ENCODE peak calls at places on chromosome 3, in seven cellular contexts. G is CD8-positive, alpha-beta T cell; F is SJCRH30; L is HCEC 1CT; P is cardiac fibroblast; Q is EL; O is glutamatergic neuron. J is an unnamed sample.
A peak's percentile ranks its signal among the peaks of the same experiment; 100 is the strongest.

GRCh38 chr3:190385835-190386688 is 1.9 kb upstream of the CLDN16 start:
- DNase-seq in P (peak; percentile 90), L (peak; percentile 97), F (peak; percentile 12), G (no peak), Q (peak; percentile 97), O (no peak), J (no peak)

GRCh38 chr3:74139648-74140047 is 474.8 kb downstream of the CNTN3 start:
- DNase-seq in G (no peak), F (no peak), P (no peak), Q (peak; percentile 1), O (no peak), L (no peak), J (no peak)

GRCh38 chr3:111238896-111239295 is 167.3 kb downstream of the NECTIN3 start:
- DNase-seq in Q (no peak), G (no peak), F (no peak), P (no peak), L (no peak), O (no peak), J (peak; percentile 1)

GRCh38 chr3:160748787-160749186 is 7.2 kb upstream of the PPM1L start:
- DNase-seq in Q (no peak), O (no peak), P (no peak), L (no peak), F (no peak), G (no peak), J (no peak)

GRCh38 chr3:50568947-50569749 is at the start of gene HEMK1:
- DNase-seq in L (peak; percentile 96), G (peak; percentile 96), P (peak; percentile 96), Q (peak; percentile 95), F (peak; percentile 97), O (peak; percentile 97), J (peak; percentile 93)

GRCh38 chr3:72938471-72939265 is 50.8 kb downstream of the GXYLT2 start:
- DNase-seq in F (peak; percentile 4), L (peak; percentile 89), P (peak; percentile 99), Q (peak; percentile 79), O (no peak), G (no peak), J (peak; percentile 18)

GRCh38 chr3:23241256-23241655 is 38.1 kb downstream of the UBE2E2 start:
- DNase-seq in O (no peak), F (no peak), L (no peak), Q (no peak), P (no peak), G (no peak), J (no peak)

GRCh38 chr3:142447308-142447851 is 457 bp downstream of the XRN1 start:
- DNase-seq in F (peak; percentile 78), L (peak; percentile 53), Q (peak; percentile 57), G (peak; percentile 49), P (peak; percentile 56), O (peak; percentile 43), J (no peak)

GRCh38 chr3:175198991-175199390 is 339.9 kb downstream of the NAALADL2 start:
- DNase-seq in L (no peak), G (no peak), F (no peak), O (no peak), Q (no peak), P (no peak), J (no peak)

GRCh38 chr3:105456017-105456416 is 89.3 kb downstream of the ALCAM start:
- DNase-seq in P (no peak), Q (no peak), O (no peak), G (no peak), F (no peak), L (no peak), J (no peak)

GRCh38 chr3:191502583-191502982 is 41.6 kb downstream of the PYDC2 start:
- DNase-seq in L (no peak), O (no peak), P (no peak), G (no peak), Q (no peak), F (no peak), J (no peak)

GRCh38 chr3:47339951-47340350 is 40.9 kb upstream of the PTPN23 start:
- DNase-seq in G (no peak), O (no peak), Q (no peak), P (no peak), L (no peak), F (peak; percentile 36), J (no peak)

GRCh38 chr3:43707998-43708397 is 17.3 kb downstream of the ABHD5 start:
- DNase-seq in F (no peak), O (no peak), Q (peak; percentile 91), P (peak; percentile 74), G (no peak), L (peak; percentile 97), J (no peak)

GRCh38 chr3:190302209-190302885 is 19.9 kb downstream of the CLDN1 start:
- DNase-seq in O (no peak), P (no peak), Q (peak; percentile 57), L (no peak), F (peak; percentile 18), G (no peak), J (no peak)

GRCh38 chr3:81769271-81769670 is 7.8 kb upstream of the GBE1 start:
- DNase-seq in F (no peak), O (no peak), L (no peak), P (no peak), Q (no peak), G (no peak), J (no peak)

GRCh38 chr3:53843195-53844177 is 2.7 kb downstream of the CHDH start:
- DNase-seq in O (no peak), P (no peak), F (no peak), G (no peak), L (no peak), Q (no peak), J (peak; percentile 62)

GRCh38 chr3:160725326-160725725 is 30.7 kb upstream of the PPM1L start:
- DNase-seq in O (no peak), G (no peak), L (no peak), P (no peak), Q (no peak), F (no peak), J (no peak)

GRCh38 chr3:62708642-62709041 is 166.6 kb downstream of the CADPS start:
- DNase-seq in L (no peak), F (peak; percentile 17), G (no peak), P (no peak), O (peak; percentile 56), Q (no peak), J (no peak)

GRCh38 chr3:108820586-108820985 is 2.0 kb upstream of the TRAT1 start:
- DNase-seq in G (no peak), Q (peak; percentile 0), L (no peak), F (peak; percentile 68), P (no peak), O (no peak), J (no peak)